ENCODE peak calls at places on chromosomes 3 and 15, in ten cellular contexts. E, T, I, Y, H, R, Z, S, C and U are unnamed samples.

GRCh38 chr15:66747866-66748265 is 45.8 kb downstream of the SMAD6 start:
- DNase-seq in H (no peak), T (no peak), E (no peak), R (no peak), I (no peak), Z (peak), Y (no peak), S (no peak), C (no peak), U (no peak)

GRCh38 chr3:159824341-159824740 is 164.3 kb upstream of the IL12A start:
- DNase-seq in Y (peak), R (peak), Z (peak), S (no peak), E (no peak), T (no peak), C (peak), I (peak), H (peak), U (peak)

GRCh38 chr15:99110581-99111320 is 5.9 kb downstream of the SYNM start:
- DNase-seq in I (no peak), Z (peak), T (no peak), S (no peak), E (no peak), C (no peak), H (no peak), Y (peak), R (peak), U (no peak)

GRCh38 chr3:31687020-31687802 is 154.5 kb downstream of the STT3B start:
- DNase-seq in C (no peak), Y (no peak), E (no peak), H (no peak), Z (no peak), I (no peak), R (no peak), T (no peak), S (no peak), U (no peak)

GRCh38 chr3:66439666-66440344 is 61.0 kb downstream of the LRIG1 start:
- DNase-seq in I (no peak), E (no peak), R (no peak), Z (peak), C (no peak), Y (no peak), S (no peak), T (no peak), H (no peak), U (no peak)

GRCh38 chr3:153927107-153927506 is 194.1 kb upstream of the ARHGEF26 start:
- DNase-seq in Z (peak), S (no peak), Y (peak), T (no peak), E (no peak), I (no peak), C (peak), H (peak), R (peak), U (peak)

GRCh38 chr3:8145661-8146060 is 356.0 kb upstream of the LMCD1 start:
- DNase-seq in Y (no peak), Z (no peak), C (no peak), H (no peak), E (no peak), S (no peak), I (no peak), R (no peak), T (no peak), U (no peak)

GRCh38 chr3:49500408-49501257 is 30.6 kb downstream of the DAG1 start:
- DNase-seq in C (peak), R (peak), T (peak), H (peak), I (peak), Z (peak), S (peak), Y (peak), E (no peak), U (peak)

GRCh38 chr3:23969393-23969792 is 24.3 kb downstream of the NR1D2 start:
- DNase-seq in E (no peak), R (no peak), Z (no peak), S (no peak), I (no peak), H (no peak), Y (no peak), T (no peak), C (no peak), U (no peak)

GRCh38 chr3:187264051-187264450 is 27.5 kb downstream of the MASP1 start:
- DNase-seq in C (peak), S (no peak), R (peak), Y (peak), T (no peak), Z (peak), I (no peak), E (no peak), H (peak), U (peak)

GRCh38 chr3:186044973-186045372 is 63.9 kb downstream of the ETV5 start:
- DNase-seq in I (no peak), Y (peak), Z (peak), H (no peak), C (no peak), E (no peak), S (peak), T (no peak), R (no peak), U (no peak)

GRCh38 chr3:169699536-169700050 is 36.1 kb upstream of the MECOM start:
- DNase-seq in H (no peak), E (no peak), Z (peak), I (peak), Y (peak), R (no peak), S (no peak), C (no peak), T (peak), U (peak)

GRCh38 chr3:15159501-15160136 is 46.4 kb upstream of the CAPN7 start:
- DNase-seq in H (peak), E (no peak), Z (no peak), S (no peak), T (no peak), R (peak), Y (peak), I (no peak), C (no peak), U (no peak)

GRCh38 chr15:73053398-73053723 is 1.1 kb downstream of the NEO1 start:
- DNase-seq in Z (no peak), T (no peak), E (no peak), Y (no peak), H (no peak), S (no peak), C (no peak), R (no peak), I (no peak), U (peak)

GRCh38 chr3:66378256-66378655 is 122.6 kb downstream of the LRIG1 start:
- DNase-seq in I (peak), C (no peak), S (no peak), R (no peak), T (no peak), E (peak), H (no peak), Z (peak), Y (peak), U (peak)

GRCh38 chr15:68187559-68187958 is 17.6 kb downstream of the CALML4 start:
- DNase-seq in E (no peak), C (peak), I (no peak), Y (peak), S (no peak), H (peak), T (peak), R (peak), Z (peak), U (peak)

GRCh38 chr3:38566215-38566528 is 70.0 kb downstream of the EXOG start:
- DNase-seq in T (peak), Y (no peak), E (no peak), Z (no peak), C (no peak), I (peak), S (no peak), H (no peak), R (no peak), U (no peak)

GRCh38 chr3:50125541-50126286 is 29.4 kb upstream of the SEMA3F start:
- DNase-seq in E (no peak), Y (no peak), S (no peak), H (no peak), T (no peak), R (no peak), Z (no peak), C (no peak), I (peak), U (no peak)

GRCh38 chr3:83928391-83928790 is 1030.4 kb upstream of the CADM2 start:
- DNase-seq in T (no peak), E (peak), R (no peak), Y (peak), Z (no peak), C (no peak), I (no peak), S (peak), H (no peak), U (peak)

GRCh38 chr3:37197810-37198371 is 23.5 kb upstream of the LRRFIP2 start:
- DNase-seq in H (no peak), S (no peak), I (no peak), E (no peak), Y (peak), Z (peak), R (peak), T (no peak), C (no peak), U (peak)

GRCh38 chr3:45566205-45566604 is 28.3 kb upstream of the LIMD1 start:
- DNase-seq in I (no peak), S (no peak), Y (no peak), Z (no peak), C (no peak), T (no peak), R (no peak), H (no peak), E (no peak), U (no peak)

GRCh38 chr3:165919284-165919683 is 82.1 kb upstream of the BCHE start:
- DNase-seq in H (no peak), I (no peak), R (no peak), C (no peak), T (no peak), S (peak), Z (no peak), E (no peak), Y (no peak), U (no peak)

GRCh38 chr3:27335571-27335970 is 33.6 kb downstream of the NEK10 start:
- DNase-seq in R (no peak), C (no peak), E (no peak), S (no peak), I (no peak), H (no peak), Y (no peak), Z (no peak), T (no peak), U (no peak)

GRCh38 chr15:85622432-85622831 is 172.3 kb downstream of the KLHL25 start:
- DNase-seq in Z (peak), H (no peak), C (no peak), T (no peak), I (no peak), S (no peak), Y (peak), R (peak), E (no peak), U (no peak)

GRCh38 chr3:173733029-173733652 is 335.6 kb downstream of the NLGN1 start:
- DNase-seq in C (no peak), Z (peak), S (no peak), T (peak), H (peak), R (peak), Y (peak), I (no peak), E (no peak), U (peak)

GRCh38 chr3:169268942-169269460 is 394.5 kb downstream of the MECOM start:
- DNase-seq in Z (no peak), Y (no peak), I (no peak), T (no peak), R (no peak), E (no peak), S (no peak), H (no peak), C (no peak), U (no peak)

GRCh38 chr3:16828815-16829214 is 55.9 kb upstream of the PLCL2 start:
- DNase-seq in T (no peak), C (no peak), R (peak), E (peak), S (peak), H (peak), I (no peak), Z (peak), Y (peak), U (peak)

GRCh38 chr15:64443747-64444621 is 16.4 kb upstream of the ZNF609 start:
- DNase-seq in C (peak), Y (peak), E (no peak), S (peak), I (no peak), R (peak), H (peak), Z (peak), T (no peak), U (peak)

GRCh38 chr3:112770026-112770626 is 76.5 kb downstream of the CD200R1L start:
- DNase-seq in C (no peak), I (peak), Z (peak), R (peak), S (peak), Y (peak), H (peak), T (no peak), E (peak), U (peak)

GRCh38 chr3:151315136-151315535 is 1.5 kb downstream of the GPR87 start:
- DNase-seq in Z (peak), E (no peak), Y (peak), H (no peak), R (peak), I (no peak), C (no peak), T (no peak), S (no peak), U (no peak)

GRCh38 chr15:60673918-60674558 is 195.1 kb upstream of the ICE2 start:
- DNase-seq in H (peak), Z (peak), T (peak), C (peak), Y (peak), I (peak), S (no peak), E (no peak), R (peak), U (peak)

GRCh38 chr3:12187448-12188327 is 29.0 kb upstream of the TIMP4 start:
- DNase-seq in I (no peak), H (peak), R (peak), Y (peak), C (no peak), Z (peak), S (no peak), E (no peak), T (no peak), U (peak)

GRCh38 chr3:24521306-24522154 is 26.9 kb upstream of the THRB start:
- DNase-seq in E (peak), I (peak), Z (peak), T (peak), Y (peak), R (peak), S (peak), H (no peak), C (no peak), U (peak)

GRCh38 chr3:42066516-42067181 is 24.5 kb upstream of the TRAK1 start:
- DNase-seq in S (no peak), Y (peak), H (peak), C (no peak), I (no peak), E (peak), Z (peak), T (no peak), R (peak), U (no peak)

GRCh38 chr15:63967616-63968015 is 78.7 kb downstream of the DAPK2 start:
- DNase-seq in Y (no peak), H (no peak), S (no peak), C (no peak), E (no peak), T (no peak), I (no peak), Z (no peak), R (no peak), U (no peak)

GRCh38 chr15:25790003-25790660 is 73.0 kb downstream of the ATP10A start:
- DNase-seq in Z (peak), H (peak), R (peak), C (peak), I (no peak), S (no peak), E (no peak), T (peak), Y (peak), U (no peak)

GRCh38 chr3:125116311-125117069 is 60.7 kb upstream of the HEG1 start:
- DNase-seq in T (no peak), S (no peak), I (no peak), H (no peak), C (peak), Y (peak), E (no peak), Z (peak), R (peak), U (peak)

GRCh38 chr3:149340310-149340933 is 7.0 kb upstream of the TM4SF18 start:
- DNase-seq in I (no peak), S (no peak), T (no peak), H (no peak), R (peak), Y (peak), C (no peak), E (no peak), Z (no peak), U (no peak)

GRCh38 chr15:39075311-39075710 is 505.6 kb upstream of the THBS1 start:
- DNase-seq in C (no peak), T (no peak), E (no peak), I (no peak), S (no peak), R (peak), Z (peak), Y (peak), H (no peak), U (no peak)

DNA sequence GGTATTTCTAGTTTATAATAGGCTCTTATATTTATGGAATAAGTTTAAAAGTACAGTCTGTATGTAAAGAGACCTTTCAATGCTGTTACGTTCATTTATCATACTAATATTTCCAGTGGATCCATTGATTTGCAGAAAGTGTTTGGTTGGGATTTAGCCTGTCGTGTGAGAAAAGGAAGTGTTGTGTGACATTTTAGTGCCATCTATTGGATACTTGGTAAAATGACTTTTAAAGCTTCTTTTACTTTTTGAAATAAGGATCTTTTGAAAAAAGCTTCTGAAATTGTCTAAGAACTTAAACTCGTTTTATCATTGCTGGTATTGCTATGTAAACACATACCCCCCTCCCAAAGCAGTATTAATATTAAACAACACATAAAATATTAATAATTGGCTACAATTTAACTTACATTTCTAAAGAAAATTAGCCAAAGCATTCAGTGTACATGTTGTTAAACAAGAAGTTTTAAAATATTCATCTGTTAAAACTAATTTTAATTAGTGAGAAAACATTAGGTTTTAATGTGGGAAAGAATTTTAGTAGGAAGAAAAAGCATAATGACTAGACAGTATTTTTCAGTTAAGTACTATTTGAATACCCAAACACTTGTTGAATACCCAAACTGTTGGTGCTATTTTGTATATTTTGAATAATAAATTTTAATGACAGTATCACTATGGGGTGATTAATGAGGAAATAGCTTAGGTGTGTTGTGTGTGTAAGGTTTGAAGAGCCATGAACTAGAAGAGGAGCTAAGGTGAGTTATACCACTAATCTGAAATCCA is 4.9 kb upstream of the EBLN2 start:
- DNase-seq in E (no peak), C (no peak), R (peak), S (no peak), T (no peak), Z (peak), H (no peak), I (no peak), Y (peak), U (peak)
- TF ChIP-seq CTCF in E (no peak), C (peak), R (peak), S (peak), T (peak), Z (peak), H (peak), I (peak), Y (peak), U (peak)

DNA sequence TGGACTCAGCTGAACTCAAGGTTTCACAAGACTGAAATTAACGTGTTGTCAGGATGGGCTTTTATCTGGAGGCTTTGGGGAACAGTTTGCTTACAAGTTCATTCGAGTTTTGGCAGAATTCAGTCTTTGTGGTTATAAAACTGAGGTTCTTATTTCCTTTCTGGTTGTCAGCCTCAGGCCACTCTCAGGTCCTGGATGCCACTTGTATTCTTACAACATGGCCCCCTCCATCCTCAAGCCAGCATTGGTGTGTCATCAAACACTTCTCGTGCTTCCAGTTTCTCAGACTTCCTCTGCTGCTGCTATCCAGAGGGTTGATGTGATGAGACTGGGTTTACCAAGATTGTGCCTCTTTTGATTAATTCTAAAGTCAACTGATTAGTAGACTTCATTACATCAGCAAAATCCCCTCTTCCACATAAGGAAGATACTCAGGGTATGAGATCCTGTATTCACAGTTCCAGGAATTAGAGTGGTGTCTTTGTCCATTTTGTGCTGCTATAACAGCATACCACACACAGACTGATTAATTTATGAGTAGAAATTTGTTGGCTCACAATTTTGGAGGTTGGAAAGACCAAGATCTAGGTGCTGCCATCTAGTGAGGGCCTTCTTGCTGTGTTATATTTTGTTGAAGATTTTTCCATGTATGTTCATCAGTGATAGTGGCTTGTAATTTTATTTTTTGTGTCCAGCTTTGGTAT is 10.9 kb downstream of the LRCH3 start:
- DNase-seq in H (no peak), T (no peak), Z (peak), C (no peak), I (no peak), S (no peak), R (peak), E (no peak), Y (peak), U (peak)
- TF ChIP-seq CTCF in H (peak), T (no peak), Z (peak), C (peak), I (peak), S (peak), R (peak), E (no peak), Y (peak), U (peak)

DNA sequence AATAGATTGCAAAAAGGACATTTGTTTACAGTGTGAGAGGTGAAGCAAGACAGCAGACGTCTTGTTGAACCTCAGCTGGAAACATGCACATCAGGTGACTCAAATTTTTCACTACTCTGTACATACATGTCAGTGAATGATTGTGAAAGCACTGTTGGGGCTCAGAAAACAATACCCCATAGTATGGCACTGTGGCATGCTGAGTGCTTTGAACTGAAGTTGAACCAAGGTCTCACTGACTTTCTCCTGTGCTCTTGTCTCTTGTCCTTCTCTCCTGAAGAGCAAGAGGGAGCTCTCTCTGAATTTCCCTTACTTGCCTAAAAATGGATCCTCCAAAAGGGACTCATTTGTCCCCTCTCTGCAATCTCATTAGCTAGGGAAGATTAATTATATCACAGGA is 24.5 kb upstream of the NEDD4 start:
- DNase-seq in Z (no peak), R (no peak), E (no peak), H (no peak), I (no peak), C (no peak), S (no peak), Y (no peak), T (no peak), U (no peak)
- TF ChIP-seq CTCF in Z (no peak), R (peak), E (no peak), H (peak), I (no peak), C (no peak), S (no peak), Y (no peak), T (no peak), U (no peak)

DNA sequence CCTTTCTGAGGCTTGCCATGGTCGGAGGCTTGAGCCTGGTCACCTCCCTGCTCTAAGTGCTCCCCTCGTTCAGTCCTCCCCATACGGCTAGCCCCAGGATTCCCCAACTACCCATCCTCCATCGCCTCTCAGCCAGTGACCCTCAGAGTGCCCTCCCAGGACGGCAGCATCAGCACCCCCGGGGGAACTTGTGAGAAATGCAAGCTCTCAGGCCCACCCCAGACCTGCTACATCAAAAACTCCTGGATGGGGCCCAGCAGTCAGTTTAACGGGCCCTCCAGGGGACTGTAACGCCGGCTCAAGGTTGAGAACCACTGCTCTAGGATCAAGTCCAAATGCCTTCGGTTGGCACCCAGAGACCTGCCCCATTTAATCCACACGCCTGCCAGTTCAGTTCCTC is 6.9 kb downstream of the ADAMTS17 start:
- DNase-seq in C (no peak), I (no peak), S (no peak), E (peak), T (no peak), H (no peak), R (no peak), Y (no peak), Z (no peak), U (no peak)
- TF ChIP-seq CTCF in C (no peak), I (no peak), S (no peak), E (no peak), T (no peak), H (no peak), R (no peak), Y (no peak), Z (no peak), U (no peak)

GRCh38 chr15:74835312-74835823 is 7.6 kb downstream of the ULK3 start:
- DNase-seq in T (no peak), S (peak), Y (peak), C (no peak), H (peak), Z (peak), R (peak), I (peak), E (peak), U (peak)
- TF ChIP-seq CTCF in T (no peak), S (peak), Y (peak), C (peak), H (peak), Z (peak), R (peak), I (peak), E (peak), U (peak)